ENCODE peak calls at places on chromosomes 2 and 18, in five cellular contexts. One of them, this sample, is unnamed.

GRCh38 chr18:2515908-2516625 is 55.2 kb downstream of the METTL4 start:
- DNase-seq in heart right ventricle: no peak
- DNase-seq in AG04450: peak; percentile 58
- DNase-seq in body of pancreas: no peak
- DNase-seq in IMR-90: peak; percentile 95
- DNase-seq in this sample: peak; percentile 88

GRCh38 chr2:219656523-219656922 is 29.1 kb downstream of the SLC4A3 start:
- DNase-seq in body of pancreas: no peak
- DNase-seq in heart right ventricle: no peak
- DNase-seq in AG04450: no peak
- DNase-seq in IMR-90: peak; percentile 58
- DNase-seq in this sample: no peak

GRCh38 chr2:147398301-147398700 is 446.5 kb upstream of the ACVR2A start:
- DNase-seq in body of pancreas: no peak
- DNase-seq in IMR-90: no peak
- DNase-seq in AG04450: no peak
- DNase-seq in heart right ventricle: no peak
- DNase-seq in this sample: no peak

GRCh38 chr2:128304715-128305554 is 13.7 kb downstream of the HS6ST1 start:
- DNase-seq in body of pancreas: peak; percentile 76
- DNase-seq in IMR-90: peak; percentile 98
- DNase-seq in heart right ventricle: peak; percentile 87
- DNase-seq in AG04450: peak; percentile 91
- DNase-seq in this sample: peak; percentile 53

GRCh38 chr2:240856151-240856980 is 12.3 kb upstream of the AGXT start:
- DNase-seq in heart right ventricle: no peak
- DNase-seq in body of pancreas: no peak
- DNase-seq in AG04450: no peak
- DNase-seq in IMR-90: no peak
- DNase-seq in this sample: no peak

GRCh38 chr2:74715071-74715791 is 61.2 kb downstream of the SEMA4F start:
- DNase-seq in AG04450: peak; percentile 24
- DNase-seq in IMR-90: peak; percentile 72
- DNase-seq in body of pancreas: peak; percentile 81
- DNase-seq in heart right ventricle: peak; percentile 79
- DNase-seq in this sample: no peak

GRCh38 chr2:181627545-181627944 is 29.4 kb downstream of the CERKL start:
- DNase-seq in IMR-90: peak; percentile 1
- DNase-seq in body of pancreas: no peak
- DNase-seq in heart right ventricle: no peak
- DNase-seq in AG04450: no peak
- DNase-seq in this sample: no peak

GRCh38 chr2:51717318-51717717 is 685.4 kb upstream of the NRXN1 start:
- DNase-seq in heart right ventricle: no peak
- DNase-seq in AG04450: peak; percentile 83
- DNase-seq in IMR-90: peak; percentile 97
- DNase-seq in body of pancreas: no peak
- DNase-seq in this sample: peak; percentile 41

GRCh38 chr2:58920001-58920400 is 678.9 kb upstream of the FANCL start:
- DNase-seq in IMR-90: peak; percentile 68
- DNase-seq in AG04450: no peak
- DNase-seq in heart right ventricle: no peak
- DNase-seq in body of pancreas: no peak
- DNase-seq in this sample: no peak

GRCh38 chr2:199455533-199456382 is 2.0 kb downstream of the SATB2 start:
- DNase-seq in IMR-90: peak; percentile 31
- DNase-seq in heart right ventricle: no peak
- DNase-seq in body of pancreas: peak; percentile 72
- DNase-seq in AG04450: no peak
- DNase-seq in this sample: no peak

GRCh38 chr2:176092270-176093144 is at the start of gene HOXD13:
- DNase-seq in IMR-90: no peak
- DNase-seq in body of pancreas: no peak
- DNase-seq in heart right ventricle: no peak
- DNase-seq in AG04450: no peak
- DNase-seq in this sample: no peak
- H3K4me3 ChIP-seq in IMR-90: peak within 1 kb of the TSS; percentile 9
- H3K4me3 ChIP-seq in body of pancreas: no peak within 1 kb of the TSS
- H3K4me3 ChIP-seq in heart right ventricle: no peak within 1 kb of the TSS
- H3K4me3 ChIP-seq in AG04450: no peak within 1 kb of the TSS
- H3K4me3 ChIP-seq in this sample: no peak within 1 kb of the TSS

GRCh38 chr2:238286987-238287386 is 1.4 kb downstream of the PER2 start:
- DNase-seq in heart right ventricle: no peak
- DNase-seq in AG04450: no peak
- DNase-seq in body of pancreas: peak; percentile 54
- DNase-seq in IMR-90: no peak
- DNase-seq in this sample: no peak

GRCh38 chr2:238288650-238289573 is 502 bp upstream of the PER2 start:
- DNase-seq in AG04450: peak; percentile 97
- DNase-seq in body of pancreas: peak; percentile 99
- DNase-seq in heart right ventricle: peak; percentile 97
- DNase-seq in IMR-90: peak; percentile 99
- DNase-seq in this sample: peak; percentile 43

GRCh38 chr2:238289574-238289973 is 1.2 kb upstream of the PER2 start:
- DNase-seq in heart right ventricle: no peak
- DNase-seq in body of pancreas: no peak
- DNase-seq in IMR-90: no peak
- DNase-seq in AG04450: no peak
- DNase-seq in this sample: no peak

GRCh38 chr2:238286551-238286950 is 1.9 kb downstream of the PER2 start:
- DNase-seq in heart right ventricle: peak; percentile 74
- DNase-seq in AG04450: peak; percentile 62
- DNase-seq in body of pancreas: peak; percentile 89
- DNase-seq in IMR-90: peak; percentile 86
- DNase-seq in this sample: peak; percentile 76

GRCh38 chr2:238287702-238288649 is at the start of gene PER2:
- DNase-seq in body of pancreas: peak; percentile 73
- DNase-seq in heart right ventricle: peak; percentile 69
- DNase-seq in IMR-90: peak; percentile 90
- DNase-seq in AG04450: peak; percentile 53
- DNase-seq in this sample: peak; percentile 66
- TF ChIP-seq CTCF in body of pancreas: peak; percentile 23
- TF ChIP-seq CTCF in heart right ventricle: peak; percentile 33
- TF ChIP-seq CTCF in IMR-90: no peak
- TF ChIP-seq CTCF in AG04450: peak; percentile 38
- TF ChIP-seq CTCF in this sample: peak; percentile 27

GRCh38 chr18:76348267-76349066 is 146.6 kb downstream of the ZNF516 start:
- DNase-seq in AG04450: no peak
- DNase-seq in IMR-90: no peak
- DNase-seq in heart right ventricle: no peak
- DNase-seq in body of pancreas: peak; percentile 32
- DNase-seq in this sample: no peak
- H3K4me3 ChIP-seq in AG04450: no peak overlapping the region
- H3K4me3 ChIP-seq in IMR-90: no peak overlapping the region
- H3K4me3 ChIP-seq in heart right ventricle: no peak overlapping the region
- H3K4me3 ChIP-seq in body of pancreas: no peak overlapping the region
- H3K4me3 ChIP-seq in this sample: no peak overlapping the region

GRCh38 chr2:186558512-186559276 is 31.2 kb upstream of the ITGAV start:
- DNase-seq in heart right ventricle: no peak
- DNase-seq in IMR-90: peak; percentile 46
- DNase-seq in AG04450: no peak
- DNase-seq in body of pancreas: no peak
- DNase-seq in this sample: no peak

GRCh38 chr2:186561467-186562208 is 28.2 kb upstream of the ITGAV start:
- DNase-seq in IMR-90: no peak
- DNase-seq in body of pancreas: no peak
- DNase-seq in AG04450: no peak
- DNase-seq in heart right ventricle: no peak
- DNase-seq in this sample: no peak

GRCh38 chr2:186560254-186560653 is 29.6 kb upstream of the ITGAV start:
- DNase-seq in body of pancreas: no peak
- DNase-seq in heart right ventricle: no peak
- DNase-seq in IMR-90: no peak
- DNase-seq in AG04450: no peak
- DNase-seq in this sample: no peak

GRCh38 chr2:186559848-186560247 is 30.0 kb upstream of the ITGAV start:
- DNase-seq in IMR-90: no peak
- DNase-seq in body of pancreas: no peak
- DNase-seq in AG04450: no peak
- DNase-seq in heart right ventricle: no peak
- DNase-seq in this sample: no peak

DNA sequence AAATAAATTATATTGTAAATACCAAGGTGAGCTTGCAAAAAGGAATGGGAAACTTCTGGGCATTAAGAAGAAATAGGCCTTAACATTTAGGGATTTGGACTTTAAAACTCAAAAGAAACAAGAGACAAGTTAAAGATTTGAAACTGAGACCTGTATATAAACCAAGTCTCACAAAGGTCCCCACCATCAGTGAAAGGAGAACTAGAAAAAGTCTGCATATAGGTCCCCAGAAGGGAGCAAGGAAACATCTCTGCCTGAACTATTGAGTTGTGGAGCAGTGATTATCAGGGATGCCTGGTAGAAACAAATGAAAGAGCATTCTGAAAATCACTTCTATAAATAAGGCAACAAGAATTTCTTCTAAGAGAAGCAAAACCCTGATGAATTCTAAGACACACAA is 30.5 kb upstream of the ITGAV start:
- DNase-seq in body of pancreas: no peak
- DNase-seq in AG04450: no peak
- DNase-seq in heart right ventricle: no peak
- DNase-seq in IMR-90: no peak
- DNase-seq in this sample: no peak
- TF ChIP-seq CTCF in body of pancreas: no peak
- TF ChIP-seq CTCF in AG04450: no peak
- TF ChIP-seq CTCF in heart right ventricle: no peak
- TF ChIP-seq CTCF in IMR-90: no peak
- TF ChIP-seq CTCF in this sample: no peak

This sample was measured in epithelial cell of proximal tubule.